ENCODE peak calls at places on chromosomes 1 and 21, in nine cellular contexts. One of them, this sample, is unnamed. For H3K27me3, the result is how much of the 10 kb centered on the place peaks cover.

GRCh38 chr1:58837886-58838285 is 54.0 kb upstream of the JUN start:
- DNase-seq in PC-3: no peak
- DNase-seq in stomach: no peak
- DNase-seq in endothelial cell of umbilical vein: no peak
- DNase-seq in pancreas: no peak
- DNase-seq in tibial artery: no peak
- DNase-seq in mesendoderm: no peak
- DNase-seq in right cardiac atrium: no peak
- DNase-seq in IMR-90: no peak
- DNase-seq in this sample: no peak

GRCh38 chr1:28036431-28036830 is 52.0 kb downstream of the EYA3 start:
- DNase-seq in PC-3: peak
- DNase-seq in pancreas: no peak
- DNase-seq in stomach: no peak
- DNase-seq in mesendoderm: no peak
- DNase-seq in right cardiac atrium: no peak
- DNase-seq in endothelial cell of umbilical vein: no peak
- DNase-seq in IMR-90: no peak
- DNase-seq in tibial artery: no peak
- DNase-seq in this sample: no peak

GRCh38 chr1:159867322-159868064 is 5.0 kb upstream of the VSIG8 start:
- DNase-seq in PC-3: no peak
- DNase-seq in pancreas: peak
- DNase-seq in mesendoderm: peak
- DNase-seq in stomach: peak
- DNase-seq in IMR-90: no peak
- DNase-seq in tibial artery: no peak
- DNase-seq in endothelial cell of umbilical vein: peak
- DNase-seq in right cardiac atrium: peak
- DNase-seq in this sample: peak

GRCh38 chr1:37306461-37306860 is 167.9 kb upstream of the ZC3H12A start:
- DNase-seq in PC-3: no peak
- DNase-seq in tibial artery: no peak
- DNase-seq in IMR-90: no peak
- DNase-seq in endothelial cell of umbilical vein: no peak
- DNase-seq in pancreas: no peak
- DNase-seq in mesendoderm: no peak
- DNase-seq in right cardiac atrium: peak
- DNase-seq in stomach: no peak
- DNase-seq in this sample: no peak

GRCh38 chr1:39436842-39437241 is 54.6 kb upstream of the BMP8A start:
- DNase-seq in tibial artery: no peak
- DNase-seq in PC-3: no peak
- DNase-seq in right cardiac atrium: no peak
- DNase-seq in endothelial cell of umbilical vein: no peak
- DNase-seq in stomach: no peak
- DNase-seq in IMR-90: no peak
- DNase-seq in pancreas: no peak
- DNase-seq in mesendoderm: no peak
- DNase-seq in this sample: no peak

GRCh38 chr1:55965981-55966461 is 613.3 kb downstream of the PLPP3 start:
- DNase-seq in pancreas: no peak
- DNase-seq in IMR-90: peak
- DNase-seq in tibial artery: no peak
- DNase-seq in endothelial cell of umbilical vein: no peak
- DNase-seq in stomach: no peak
- DNase-seq in mesendoderm: no peak
- DNase-seq in PC-3: peak
- DNase-seq in right cardiac atrium: no peak
- DNase-seq in this sample: no peak

GRCh38 chr1:168216171-168216570 is 9.6 kb upstream of the SFT2D2 start:
- DNase-seq in pancreas: no peak
- DNase-seq in endothelial cell of umbilical vein: no peak
- DNase-seq in right cardiac atrium: no peak
- DNase-seq in tibial artery: no peak
- DNase-seq in PC-3: no peak
- DNase-seq in mesendoderm: no peak
- DNase-seq in stomach: no peak
- DNase-seq in IMR-90: no peak
- DNase-seq in this sample: no peak

GRCh38 chr1:1013922-1014617 is 773 bp downstream of the ISG15 start:
- DNase-seq in PC-3: peak
- DNase-seq in stomach: peak
- DNase-seq in mesendoderm: no peak
- DNase-seq in pancreas: peak
- DNase-seq in IMR-90: peak
- DNase-seq in endothelial cell of umbilical vein: no peak
- DNase-seq in tibial artery: no peak
- DNase-seq in right cardiac atrium: peak
- DNase-seq in this sample: peak

GRCh38 chr1:99943238-99943794 is 26.5 kb upstream of the SLC35A3 start:
- DNase-seq in pancreas: no peak
- DNase-seq in IMR-90: peak
- DNase-seq in endothelial cell of umbilical vein: no peak
- DNase-seq in stomach: no peak
- DNase-seq in tibial artery: no peak
- DNase-seq in mesendoderm: peak
- DNase-seq in right cardiac atrium: no peak
- DNase-seq in PC-3: peak
- DNase-seq in this sample: no peak

GRCh38 chr1:230827081-230827681 is 41.1 kb downstream of the C1orf198 start:
- DNase-seq in tibial artery: peak
- DNase-seq in PC-3: peak
- DNase-seq in IMR-90: peak
- DNase-seq in mesendoderm: no peak
- DNase-seq in pancreas: no peak
- DNase-seq in endothelial cell of umbilical vein: no peak
- DNase-seq in stomach: no peak
- DNase-seq in right cardiac atrium: peak
- DNase-seq in this sample: no peak

GRCh38 chr1:154943649-154944421 is 7.3 kb upstream of the PMVK start:
- DNase-seq in right cardiac atrium: peak
- DNase-seq in mesendoderm: peak
- DNase-seq in tibial artery: no peak
- DNase-seq in pancreas: no peak
- DNase-seq in IMR-90: peak
- DNase-seq in PC-3: peak
- DNase-seq in endothelial cell of umbilical vein: peak
- DNase-seq in stomach: peak
- DNase-seq in this sample: peak

DNA sequence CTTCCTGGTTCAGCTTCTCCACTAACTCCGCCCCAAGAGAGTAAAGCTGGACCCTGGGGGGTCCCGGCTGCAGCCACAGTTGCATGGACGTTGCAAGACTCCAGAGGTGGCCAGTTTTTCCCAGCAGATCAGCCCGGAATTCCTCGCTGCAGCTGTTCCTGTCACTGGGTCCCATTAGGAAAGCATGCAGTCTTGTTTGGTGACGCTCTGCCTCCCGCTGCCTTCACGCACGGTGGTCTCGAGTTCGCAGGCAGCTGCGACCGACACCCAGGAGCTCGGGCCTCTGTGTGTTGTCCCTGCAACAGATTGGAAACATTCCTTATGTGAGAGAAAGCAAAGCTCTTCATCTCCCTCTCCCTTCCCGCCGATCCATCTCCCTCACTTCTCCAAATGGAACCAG is 162.8 kb downstream of the PRDM16 start:
- DNase-seq in pancreas: no peak
- DNase-seq in endothelial cell of umbilical vein: no peak
- DNase-seq in right cardiac atrium: no peak
- DNase-seq in tibial artery: no peak
- DNase-seq in stomach: no peak
- DNase-seq in IMR-90: no peak
- DNase-seq in mesendoderm: no peak
- DNase-seq in PC-3: no peak
- DNase-seq in this sample: no peak
- H3K27me3 ChIP-seq in pancreas: under half
- H3K27me3 ChIP-seq in endothelial cell of umbilical vein: under half
- H3K27me3 ChIP-seq in right cardiac atrium: under half
- H3K27me3 ChIP-seq in tibial artery: under half
- H3K27me3 ChIP-seq in stomach: under half
- H3K27me3 ChIP-seq in IMR-90: under half
- H3K27me3 ChIP-seq in mesendoderm: under half
- H3K27me3 ChIP-seq in PC-3: half or more
- H3K27me3 ChIP-seq in this sample: under half

GRCh38 chr21:33117268-33117888 is 47.4 kb downstream of the OLIG1 start:
- DNase-seq in tibial artery: no peak
- DNase-seq in stomach: no peak
- DNase-seq in pancreas: no peak
- DNase-seq in mesendoderm: no peak
- DNase-seq in PC-3: no peak
- DNase-seq in right cardiac atrium: no peak
- DNase-seq in IMR-90: no peak
- DNase-seq in endothelial cell of umbilical vein: no peak
- DNase-seq in this sample: no peak
- H3K27me3 ChIP-seq in tibial artery: under half
- H3K27me3 ChIP-seq in stomach: under half
- H3K27me3 ChIP-seq in pancreas: under half
- H3K27me3 ChIP-seq in mesendoderm: under half
- H3K27me3 ChIP-seq in PC-3: half or more
- H3K27me3 ChIP-seq in right cardiac atrium: under half
- H3K27me3 ChIP-seq in IMR-90: half or more
- H3K27me3 ChIP-seq in endothelial cell of umbilical vein: under half
- H3K27me3 ChIP-seq in this sample: under half

DNA sequence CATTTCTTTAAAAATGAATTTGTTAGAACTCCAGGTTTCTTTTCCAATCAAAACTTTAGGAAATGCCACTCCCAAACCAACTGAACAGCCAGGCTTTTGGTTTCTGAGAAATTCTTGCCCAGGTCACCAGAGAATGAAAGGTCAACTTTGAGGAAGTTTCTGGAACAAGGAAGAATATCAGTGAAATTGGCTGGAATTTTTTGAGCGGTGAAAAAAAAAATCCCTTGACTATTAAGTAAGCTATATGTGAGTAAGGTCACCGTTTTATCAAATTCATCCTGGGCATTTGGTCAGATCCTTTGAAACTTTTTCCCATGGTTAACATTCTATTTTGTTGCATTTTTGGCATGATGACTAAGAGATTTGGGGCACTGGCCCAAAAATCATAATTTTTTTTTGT is 469.3 kb downstream of the LTN1 start:
- DNase-seq in IMR-90: no peak
- DNase-seq in tibial artery: no peak
- DNase-seq in mesendoderm: no peak
- DNase-seq in stomach: no peak
- DNase-seq in right cardiac atrium: no peak
- DNase-seq in endothelial cell of umbilical vein: peak
- DNase-seq in pancreas: no peak
- DNase-seq in PC-3: no peak
- DNase-seq in this sample: no peak
- H3K27me3 ChIP-seq in IMR-90: under half
- H3K27me3 ChIP-seq in tibial artery: under half
- H3K27me3 ChIP-seq in mesendoderm: under half
- H3K27me3 ChIP-seq in stomach: under half
- H3K27me3 ChIP-seq in right cardiac atrium: under half
- H3K27me3 ChIP-seq in endothelial cell of umbilical vein: under half
- H3K27me3 ChIP-seq in pancreas: under half
- H3K27me3 ChIP-seq in PC-3: under half
- H3K27me3 ChIP-seq in this sample: under half

GRCh38 chr1:111218947-111219346 is 8.6 kb upstream of the CHI3L2 start:
- DNase-seq in tibial artery: no peak
- DNase-seq in mesendoderm: no peak
- DNase-seq in right cardiac atrium: no peak
- DNase-seq in pancreas: no peak
- DNase-seq in endothelial cell of umbilical vein: no peak
- DNase-seq in stomach: no peak
- DNase-seq in PC-3: no peak
- DNase-seq in IMR-90: no peak
- DNase-seq in this sample: no peak

GRCh38 chr1:111214086-111214801 is 13.3 kb upstream of the CHI3L2 start:
- DNase-seq in mesendoderm: no peak
- DNase-seq in IMR-90: peak
- DNase-seq in PC-3: no peak
- DNase-seq in stomach: no peak
- DNase-seq in endothelial cell of umbilical vein: no peak
- DNase-seq in right cardiac atrium: no peak
- DNase-seq in pancreas: no peak
- DNase-seq in tibial artery: no peak
- DNase-seq in this sample: no peak

GRCh38 chr1:111214884-111215283 is 12.6 kb upstream of the CHI3L2 start:
- DNase-seq in endothelial cell of umbilical vein: no peak
- DNase-seq in IMR-90: no peak
- DNase-seq in right cardiac atrium: no peak
- DNase-seq in PC-3: no peak
- DNase-seq in pancreas: no peak
- DNase-seq in stomach: no peak
- DNase-seq in mesendoderm: no peak
- DNase-seq in tibial artery: no peak
- DNase-seq in this sample: no peak

GRCh38 chr1:111217183-111217910 is 10.2 kb upstream of the CHI3L2 start:
- DNase-seq in mesendoderm: no peak
- DNase-seq in endothelial cell of umbilical vein: no peak
- DNase-seq in PC-3: no peak
- DNase-seq in tibial artery: no peak
- DNase-seq in stomach: no peak
- DNase-seq in pancreas: no peak
- DNase-seq in IMR-90: no peak
- DNase-seq in right cardiac atrium: no peak
- DNase-seq in this sample: no peak

GRCh38 chr1:111216751-111217150 is 10.8 kb upstream of the CHI3L2 start:
- DNase-seq in mesendoderm: no peak
- DNase-seq in pancreas: no peak
- DNase-seq in IMR-90: no peak
- DNase-seq in PC-3: no peak
- DNase-seq in stomach: no peak
- DNase-seq in endothelial cell of umbilical vein: no peak
- DNase-seq in tibial artery: no peak
- DNase-seq in right cardiac atrium: no peak
- DNase-seq in this sample: no peak
- H3K27me3 ChIP-seq in mesendoderm: under half
- H3K27me3 ChIP-seq in pancreas: under half
- H3K27me3 ChIP-seq in IMR-90: under half
- H3K27me3 ChIP-seq in PC-3: under half
- H3K27me3 ChIP-seq in stomach: under half
- H3K27me3 ChIP-seq in endothelial cell of umbilical vein: under half
- H3K27me3 ChIP-seq in tibial artery: under half
- H3K27me3 ChIP-seq in right cardiac atrium: under half
- H3K27me3 ChIP-seq in this sample: under half

DNA sequence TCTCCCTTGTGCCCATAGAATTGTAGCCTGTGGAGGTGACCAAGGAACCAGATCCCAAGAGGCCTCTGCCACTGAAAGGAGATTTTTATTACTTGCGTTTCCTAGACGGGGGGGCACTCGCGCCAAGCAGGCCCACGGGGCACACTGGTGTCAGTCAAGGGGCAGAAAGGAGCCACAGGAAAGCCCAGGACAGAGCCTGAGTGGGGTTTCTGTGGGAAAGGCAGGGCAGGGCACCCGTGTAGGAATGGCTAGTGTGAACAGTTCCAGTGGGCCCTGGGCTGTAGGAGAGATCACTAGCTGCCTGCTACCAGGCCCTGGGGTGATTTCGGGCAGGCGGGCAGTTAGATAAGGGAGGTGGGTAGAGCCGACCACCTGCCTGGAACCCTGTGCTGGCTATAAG is 70.8 kb downstream of the ADARB1 start:
- DNase-seq in pancreas: no peak
- DNase-seq in tibial artery: no peak
- DNase-seq in PC-3: no peak
- DNase-seq in right cardiac atrium: no peak
- DNase-seq in endothelial cell of umbilical vein: no peak
- DNase-seq in stomach: no peak
- DNase-seq in IMR-90: no peak
- DNase-seq in mesendoderm: no peak
- DNase-seq in this sample: no peak
- H3K27me3 ChIP-seq in pancreas: under half
- H3K27me3 ChIP-seq in tibial artery: under half
- H3K27me3 ChIP-seq in PC-3: under half
- H3K27me3 ChIP-seq in right cardiac atrium: under half
- H3K27me3 ChIP-seq in endothelial cell of umbilical vein: under half
- H3K27me3 ChIP-seq in stomach: under half
- H3K27me3 ChIP-seq in IMR-90: under half
- H3K27me3 ChIP-seq in mesendoderm: under half
- H3K27me3 ChIP-seq in this sample: under half

This sample was measured in H7.